ENCODE peak calls at places on chromosomes 6 and 20, in seven cellular contexts. A is left ventricle myocardium superior; Z is neural progenitor cell; P is NCI-H146; U is activated T-helper 1 cell treated with anti-CD3 and anti-CD28 coated beads, Interleukin-12 subunit alpha, Interleukin-12 subunit beta, Interleukin-2, Interleukin-4 antibody, amounts not matched to agents 30 ng/mL and 10 ng/mL and 1 ng/mL, durations not matched to agents 14 hours and 24 hours and 36 hours; S is KBM-7; G is activated naive CD8-positive, alpha-beta T cell treated with anti-CD3 and anti-CD28 coated beads for 36 hours. T is an unnamed sample.

GRCh38 chr20:14637441-14637840 is 300.0 kb upstream of the FLRT3 start:
- DNase-seq in G (no peak), Z (no peak), P (no peak), A (no peak), U (no peak), S (no peak), T (no peak)

GRCh38 chr6:56291278-56291917 is 44.0 kb upstream of the COL21A1 start:
- DNase-seq in A (no peak), P (no peak), S (no peak), Z (no peak), U (no peak), G (no peak), T (no peak)

GRCh38 chr6:28497306-28497705 is 18.3 kb downstream of the GPX6 start:
- DNase-seq in G (no peak), P (no peak), Z (no peak), S (no peak), U (no peak), A (no peak), T (no peak)

GRCh38 chr6:5127106-5127687 is 42.1 kb downstream of the PPP1R3G start:
- DNase-seq in A (no peak), S (no peak), G (no peak), Z (no peak), P (no peak), U (no peak), T (no peak)

GRCh38 chr6:27157461-27158315 is 89.8 kb upstream of the PRSS16 start:
- DNase-seq in A (peak; percentile 70), U (peak; percentile 70), Z (peak; percentile 79), P (peak; percentile 80), S (peak; percentile 82), G (peak; percentile 78), T (peak; percentile 78)

GRCh38 chr6:11773013-11773412 is 5.6 kb downstream of the ADTRP start:
- DNase-seq in G (no peak), A (no peak), Z (no peak), S (no peak), P (no peak), U (no peak), T (no peak)

GRCh38 chr6:150301871-150302800 is 66.7 kb upstream of the IYD start:
- DNase-seq in P (no peak), G (no peak), S (no peak), A (no peak), U (no peak), Z (no peak), T (no peak)

GRCh38 chr6:34242252-34243130 is 5.8 kb downstream of the HMGA1 start:
- DNase-seq in Z (no peak), U (no peak), P (no peak), A (no peak), G (no peak), S (no peak), T (no peak)

GRCh38 chr6:43604174-43604573 is 24.9 kb downstream of the GTPBP2 start:
- DNase-seq in Z (no peak), A (no peak), P (no peak), U (no peak), S (no peak), G (no peak), T (no peak)

GRCh38 chr20:53917145-53918009 is 153.0 kb downstream of the BCAS1 start:
- DNase-seq in P (no peak), S (no peak), A (peak; percentile 62), G (no peak), U (no peak), Z (no peak), T (no peak)

GRCh38 chr6:11710221-11710836 is 68.3 kb downstream of the ADTRP start:
- DNase-seq in Z (no peak), P (no peak), S (no peak), G (peak; percentile 68), U (peak; percentile 57), A (no peak), T (peak; percentile 77)

GRCh38 chr6:50889912-50890311 is 71.2 kb downstream of the TFAP2B start:
- DNase-seq in A (no peak), P (no peak), S (no peak), U (no peak), Z (peak; percentile 14), G (no peak), T (no peak)

GRCh38 chr6:66522864-66523263 is 815.8 kb upstream of the EYS start:
- DNase-seq in G (no peak), S (no peak), P (no peak), Z (no peak), U (no peak), A (no peak), T (no peak)

GRCh38 chr6:53975966-53976610 is 135.2 kb upstream of the MLIP start:
- DNase-seq in U (no peak), Z (no peak), P (no peak), S (no peak), A (no peak), G (no peak), T (no peak)

GRCh38 chr6:80550748-80551147 is 444.3 kb downstream of the BCKDHB start:
- DNase-seq in G (no peak), S (no peak), A (no peak), P (no peak), Z (no peak), U (no peak), T (no peak)

GRCh38 chr6:2900821-2901644 is 2.1 kb downstream of the SERPINB9 start:
- DNase-seq in U (no peak), P (no peak), S (no peak), G (no peak), Z (no peak), A (no peak), T (no peak)

GRCh38 chr6:818191-818590 is 125.3 kb upstream of the EXOC2 start:
- DNase-seq in Z (no peak), G (no peak), U (no peak), A (no peak), S (no peak), P (no peak), T (no peak)

GRCh38 chr6:23183846-23184245 is 614.5 kb downstream of the HDGFL1 start:
- DNase-seq in P (no peak), S (no peak), U (no peak), A (no peak), G (no peak), Z (no peak), T (no peak)

GRCh38 chr20:34195355-34195754 is 45.9 kb upstream of the ASIP start:
- DNase-seq in S (no peak), G (no peak), Z (peak; percentile 23), A (no peak), U (no peak), P (peak; percentile 64), T (no peak)

GRCh38 chr20:31719644-31720485 is 2.8 kb downstream of the BCL2L1 start:
- DNase-seq in Z (peak; percentile 53), A (no peak), U (no peak), G (no peak), S (no peak), P (peak; percentile 65), T (no peak)

GRCh38 chr20:61718361-61718760 is 347.3 kb downstream of the TAF4 start:
- DNase-seq in P (no peak), A (no peak), U (no peak), G (no peak), Z (no peak), S (no peak), T (no peak)

GRCh38 chr20:5974531-5974930 is 24.1 kb downstream of the MCM8 start:
- DNase-seq in P (no peak), G (no peak), Z (no peak), U (no peak), S (no peak), A (no peak), T (no peak)

GRCh38 chr6:155108070-155108815 is 113.1 kb downstream of the TIAM2 start:
- DNase-seq in U (no peak), G (no peak), S (no peak), Z (no peak), P (no peak), A (no peak), T (no peak)

GRCh38 chr6:136761227-136761922 is 30.9 kb downstream of the MAP3K5 start:
- DNase-seq in G (no peak), A (peak; percentile 58), S (peak; percentile 68), P (no peak), Z (no peak), U (no peak), T (no peak)

GRCh38 chr6:166156942-166157341 is 10.7 kb downstream of the TBXT start:
- DNase-seq in A (no peak), Z (peak; percentile 44), P (no peak), U (no peak), G (no peak), S (peak; percentile 14), T (no peak)

GRCh38 chr6:117265425-117266266 is at the start of gene VGLL2:
- DNase-seq in G (peak; percentile 14), U (no peak), S (peak; percentile 48), A (peak; percentile 62), Z (peak; percentile 87), P (peak; percentile 15), T (peak; percentile 12)

GRCh38 chr6:36504982-36505381 is 42.3 kb downstream of the STK38 start:
- DNase-seq in U (no peak), G (no peak), P (no peak), Z (no peak), S (no peak), A (no peak), T (no peak)

GRCh38 chr6:150153905-150154492 is 11.2 kb downstream of the PPP1R14C start:
- DNase-seq in G (no peak), Z (no peak), A (no peak), P (no peak), U (no peak), S (no peak), T (no peak)

GRCh38 chr6:16058188-16058780 is 70.6 kb upstream of the MYLIP start:
- DNase-seq in S (no peak), U (no peak), Z (no peak), P (peak; percentile 46), G (no peak), A (no peak), T (no peak)

GRCh38 chr6:135759831-135760230 is 91.7 kb upstream of the PDE7B start:
- DNase-seq in A (no peak), Z (peak; percentile 6), S (no peak), U (no peak), P (no peak), G (no peak), T (no peak)

GRCh38 chr20:36173451-36173933 is 19.0 kb downstream of the EPB41L1 start:
- DNase-seq in G (peak; percentile 7), S (peak; percentile 70), P (peak; percentile 94), Z (peak; percentile 94), U (no peak), A (no peak), T (no peak)

GRCh38 chr6:131210469-131210868 is 75.2 kb downstream of the AKAP7 start:
- DNase-seq in G (no peak), Z (no peak), A (no peak), P (no peak), U (no peak), S (no peak), T (no peak)

GRCh38 chr6:105402981-105403935 is at the start of gene PREP:
- DNase-seq in U (peak; percentile 84), G (peak; percentile 91), S (peak; percentile 81), Z (peak; percentile 92), A (peak; percentile 94), P (peak; percentile 88), T (peak; percentile 90)

GRCh38 chr6:48041894-48042293 is 69.1 kb downstream of the PTCHD4 start:
- DNase-seq in P (no peak), U (no peak), Z (no peak), S (no peak), G (no peak), A (no peak), T (no peak)

GRCh38 chr6:22877946-22878705 is 308.8 kb downstream of the HDGFL1 start:
- DNase-seq in Z (no peak), G (no peak), U (no peak), P (no peak), S (no peak), A (no peak), T (no peak)

GRCh38 chr6:117559299-117559698 is 43.0 kb downstream of the GOPC start:
- DNase-seq in G (no peak), Z (no peak), S (no peak), A (no peak), P (no peak), U (no peak), T (no peak)

GRCh38 chr6:167757291-167757690 is 69.4 kb upstream of the AFDN start:
- DNase-seq in S (no peak), U (no peak), A (no peak), P (no peak), Z (no peak), G (no peak), T (no peak)

GRCh38 chr6:100466410-100467143 is 1.9 kb upstream of the SIM1 start:
- DNase-seq in U (no peak), S (no peak), Z (peak; percentile 56), A (no peak), P (no peak), G (no peak), T (no peak)